ENCODE peak calls at places on chromosome 4, in nine cellular contexts. K is CD8-positive, alpha-beta T cell; D is GM12878; U is tibial artery; F is mucosa of descending colon; Y is neural progenitor cell; C is choroid plexus epithelial cell; J is HCT116; T is cardiac muscle cell. L is an unnamed sample.

GRCh38 chr4:112145820-112146813 is 863 bp downstream of the FAM241A start:
- DNase-seq in K (peak), D (peak), Y (peak), C (peak), T (peak), U (peak), J (no peak), F (peak), L (no peak)

GRCh38 chr4:164753873-164754488 is at the start of gene SMIM31:
- DNase-seq in U (no peak), J (no peak), D (no peak), Y (no peak), F (no peak), C (no peak), K (no peak), T (no peak), L (no peak)

GRCh38 chr4:1706358-1706757 is 5.8 kb downstream of the SLBP start:
- DNase-seq in J (no peak), Y (no peak), D (no peak), U (no peak), C (no peak), F (no peak), K (no peak), T (no peak), L (no peak)

GRCh38 chr4:101527186-101527585 is 179.9 kb upstream of the PPP3CA start:
- DNase-seq in F (no peak), C (no peak), D (peak), Y (no peak), J (no peak), K (peak), U (no peak), T (no peak), L (no peak)

GRCh38 chr4:173493041-173493440 is 37.0 kb downstream of the HAND2 start:
- DNase-seq in T (no peak), U (no peak), Y (no peak), D (no peak), J (no peak), F (no peak), C (no peak), K (no peak), L (no peak)

GRCh38 chr4:88138561-88138960 is 19.9 kb downstream of the ABCG2 start:
- DNase-seq in C (peak), D (no peak), U (no peak), T (no peak), F (no peak), Y (no peak), J (no peak), K (no peak), L (no peak)

GRCh38 chr4:188439641-188440311 is 300.5 kb downstream of the TRIML1 start:
- DNase-seq in Y (no peak), J (no peak), D (no peak), T (peak), K (no peak), U (no peak), C (no peak), F (no peak), L (no peak)

GRCh38 chr4:8589831-8590545 is 2.6 kb upstream of the CPZ start:
- DNase-seq in J (no peak), D (no peak), T (no peak), Y (peak), F (no peak), U (no peak), K (no peak), C (peak), L (no peak)

GRCh38 chr4:101078950-101079349 is 268.4 kb downstream of the PPP3CA start:
- DNase-seq in J (no peak), Y (no peak), F (no peak), U (no peak), K (no peak), C (no peak), T (no peak), D (no peak), L (no peak)

GRCh38 chr4:154658680-154659402 is 46.4 kb upstream of the FGG start:
- DNase-seq in Y (no peak), K (no peak), D (no peak), C (no peak), J (no peak), U (no peak), T (no peak), F (no peak), L (no peak)

GRCh38 chr4:102757681-102758080 is 3.1 kb downstream of the MANBA start:
- DNase-seq in F (no peak), U (no peak), Y (no peak), C (no peak), D (no peak), K (no peak), J (no peak), T (no peak), L (no peak)

GRCh38 chr4:106671711-106672110 is 303.1 kb upstream of the GIMD1 start:
- DNase-seq in K (no peak), J (no peak), C (peak), F (no peak), Y (no peak), U (no peak), D (no peak), T (no peak), L (no peak)

GRCh38 chr4:48594185-48594584 is 104.1 kb downstream of the ZAR1 start:
- DNase-seq in D (no peak), U (no peak), T (no peak), J (no peak), F (no peak), Y (peak), C (no peak), K (no peak), L (no peak)

GRCh38 chr4:8656711-8657380 is 64.3 kb downstream of the CPZ start:
- DNase-seq in C (no peak), K (no peak), J (no peak), T (no peak), Y (no peak), U (no peak), D (no peak), F (no peak), L (no peak)

GRCh38 chr4:83561381-83561780 is 25.5 kb downstream of the GPAT3 start:
- DNase-seq in K (peak), D (no peak), T (no peak), U (peak), C (peak), F (no peak), J (peak), Y (no peak), L (no peak)

GRCh38 chr4:184728858-184729257 is 5.0 kb downstream of the CENPU start:
- DNase-seq in K (no peak), C (peak), J (no peak), U (no peak), Y (no peak), D (no peak), T (no peak), F (no peak), L (no peak)

GRCh38 chr4:147782087-147782781 is 50.3 kb downstream of the ARHGAP10 start:
- DNase-seq in T (no peak), F (no peak), Y (no peak), J (peak), C (peak), K (no peak), U (no peak), D (no peak), L (no peak)

GRCh38 chr4:144611850-144612249 is 34.1 kb upstream of the HHIP start:
- DNase-seq in D (no peak), J (peak), U (no peak), T (peak), K (no peak), Y (peak), C (peak), F (no peak), L (no peak)

GRCh38 chr4:81651500-81651899 is 179.8 kb upstream of the RASGEF1B start:
- DNase-seq in Y (no peak), K (no peak), F (no peak), D (no peak), T (no peak), C (peak), U (no peak), J (no peak), L (no peak)

GRCh38 chr4:106601519-106601918 is 232.9 kb upstream of the GIMD1 start:
- DNase-seq in U (no peak), C (no peak), T (no peak), D (no peak), J (no peak), K (no peak), F (no peak), Y (no peak), L (no peak)

GRCh38 chr4:181677203-181677602 is 566.0 kb upstream of the TENM3 start:
- DNase-seq in F (no peak), J (no peak), Y (no peak), T (no peak), U (no peak), K (no peak), D (no peak), C (no peak), L (no peak)

GRCh38 chr4:69323284-69323683 is 43.0 kb downstream of the UGT2B28 start:
- DNase-seq in K (no peak), J (no peak), D (no peak), U (no peak), C (no peak), Y (no peak), F (no peak), T (no peak), L (no peak)

GRCh38 chr4:8762356-8762755 is 109.3 kb downstream of the HMX1 start:
- DNase-seq in C (no peak), T (no peak), Y (no peak), D (no peak), U (peak), J (no peak), K (no peak), F (peak), L (no peak)

GRCh38 chr4:2280531-2281300 is 18.8 kb upstream of the MXD4 start:
- DNase-seq in T (no peak), D (no peak), U (no peak), C (no peak), F (peak), K (no peak), J (no peak), Y (no peak), L (no peak)

GRCh38 chr4:103098746-103099421 is 750 bp downstream of the BDH2 start:
- DNase-seq in K (no peak), C (peak), Y (no peak), D (no peak), F (no peak), T (peak), U (no peak), J (no peak), L (no peak)

GRCh38 chr4:142600952-142601351 is 245.1 kb downstream of the INPP4B start:
- DNase-seq in U (no peak), J (no peak), C (no peak), T (no peak), Y (no peak), K (no peak), F (no peak), D (no peak), L (no peak)

GRCh38 chr4:48121180-48121579 is 12.9 kb downstream of the TXK start:
- DNase-seq in T (no peak), D (no peak), C (no peak), J (no peak), Y (no peak), U (no peak), F (no peak), K (no peak), L (no peak)

GRCh38 chr4:118858779-118859178 is 22.9 kb upstream of the SEC24D start:
- DNase-seq in D (no peak), Y (no peak), K (no peak), J (no peak), C (no peak), U (no peak), F (no peak), T (no peak), L (no peak)

GRCh38 chr4:15651682-15652081 is 3.5 kb downstream of the FBXL5 start:
- DNase-seq in D (no peak), F (no peak), J (no peak), U (no peak), C (no peak), K (no peak), Y (no peak), T (no peak), L (no peak)

GRCh38 chr4:8170341-8170740 is 11.7 kb upstream of the ABLIM2 start:
- DNase-seq in T (no peak), C (no peak), U (no peak), K (no peak), F (no peak), D (no peak), J (no peak), Y (no peak), L (no peak)

GRCh38 chr4:183354213-183354612 is 32.0 kb upstream of the CLDN24 start:
- DNase-seq in T (no peak), U (no peak), C (no peak), Y (no peak), K (no peak), D (no peak), F (no peak), J (no peak), L (no peak)

GRCh38 chr4:177051473-177052060 is 258.1 kb upstream of the NEIL3 start:
- DNase-seq in C (peak), K (no peak), Y (peak), F (no peak), D (no peak), J (peak), T (peak), U (no peak), L (no peak)

GRCh38 chr4:177673980-177674504 is 231.8 kb upstream of the AGA start:
- DNase-seq in Y (no peak), T (no peak), K (no peak), J (peak), U (no peak), C (no peak), F (no peak), D (no peak), L (no peak)

DNA sequence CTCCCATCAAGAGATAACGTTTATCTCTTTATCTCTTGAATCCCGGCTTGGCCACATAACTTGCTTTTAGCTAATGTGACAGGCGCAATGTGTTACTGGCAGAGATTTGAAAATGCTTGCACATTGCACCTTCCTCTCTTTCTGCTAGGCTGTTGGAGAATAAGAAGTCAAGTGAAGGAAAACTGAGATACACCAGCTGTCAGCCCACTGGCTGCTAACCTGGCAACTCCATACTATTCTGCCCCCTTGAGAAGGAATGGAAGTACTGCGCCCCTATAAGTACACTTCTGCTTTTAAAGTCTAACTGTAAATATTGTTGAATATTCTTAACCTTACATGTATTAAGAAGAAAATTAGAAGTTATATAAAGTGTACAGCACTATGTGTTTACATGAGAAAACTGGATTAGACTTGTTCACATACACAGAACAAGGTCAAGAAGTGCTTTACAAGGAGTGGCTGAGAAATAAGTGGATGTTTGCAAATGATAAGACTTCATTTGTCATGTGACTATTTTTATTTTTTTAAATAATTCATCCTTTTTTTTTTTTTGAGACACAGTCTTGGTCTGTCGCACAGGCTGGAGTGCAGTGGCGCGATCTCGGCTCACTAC is 424.5 kb upstream of the CTSO start:
- DNase-seq in T (peak), K (no peak), U (no peak), J (peak), F (no peak), D (no peak), C (peak), Y (peak), L (no peak)
- TF ChIP-seq CTCF in T (no peak), K (no peak), U (peak), J (peak), F (peak), D (peak), C (peak), Y (peak), L (peak)

GRCh38 chr4:6280365-6280996 is 10.8 kb downstream of the WFS1 start:
- DNase-seq in D (no peak), U (no peak), C (no peak), Y (no peak), F (no peak), T (no peak), K (no peak), J (no peak), L (no peak)

GRCh38 chr4:6277935-6278800 is 8.5 kb downstream of the WFS1 start:
- DNase-seq in F (no peak), D (no peak), C (no peak), K (no peak), J (no peak), U (no peak), Y (no peak), T (no peak), L (no peak)

GRCh38 chr4:6279582-6280289 is 10.1 kb downstream of the WFS1 start:
- DNase-seq in T (no peak), Y (no peak), C (no peak), D (no peak), J (no peak), F (no peak), U (no peak), K (no peak), L (no peak)

GRCh38 chr4:6277139-6277802 is 7.6 kb downstream of the WFS1 start:
- DNase-seq in T (no peak), C (no peak), J (no peak), K (no peak), F (no peak), U (no peak), Y (no peak), D (no peak), L (no peak)

DNA sequence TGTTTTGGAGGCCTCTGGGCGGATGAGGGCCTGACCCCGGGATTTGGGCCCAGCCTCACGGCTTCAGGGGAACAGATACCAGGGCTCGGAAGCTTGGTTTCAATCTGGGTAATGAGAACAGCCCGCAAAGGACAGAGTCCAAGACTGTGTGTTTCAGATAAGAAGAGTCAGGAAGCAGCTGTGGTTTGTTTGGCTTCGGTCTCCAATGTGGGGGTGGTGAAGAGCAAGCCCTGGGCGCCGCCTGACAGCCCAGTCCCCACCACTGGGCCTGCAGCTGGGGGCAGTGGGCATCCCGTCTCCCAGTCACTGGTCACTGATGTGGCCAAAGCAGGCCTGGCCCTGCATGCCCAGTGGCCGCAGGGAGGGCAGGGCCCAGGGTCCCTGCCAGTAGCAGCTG is 9.1 kb downstream of the WFS1 start:
- DNase-seq in J (no peak), F (no peak), C (peak), U (peak), T (no peak), K (no peak), D (peak), Y (no peak), L (peak)
- H3K4me3 ChIP-seq in J (no peak), F (no peak), C (no peak), U (no peak), T (no peak), K (no peak), D (no peak), Y (no peak), L (no peak)

DNA sequence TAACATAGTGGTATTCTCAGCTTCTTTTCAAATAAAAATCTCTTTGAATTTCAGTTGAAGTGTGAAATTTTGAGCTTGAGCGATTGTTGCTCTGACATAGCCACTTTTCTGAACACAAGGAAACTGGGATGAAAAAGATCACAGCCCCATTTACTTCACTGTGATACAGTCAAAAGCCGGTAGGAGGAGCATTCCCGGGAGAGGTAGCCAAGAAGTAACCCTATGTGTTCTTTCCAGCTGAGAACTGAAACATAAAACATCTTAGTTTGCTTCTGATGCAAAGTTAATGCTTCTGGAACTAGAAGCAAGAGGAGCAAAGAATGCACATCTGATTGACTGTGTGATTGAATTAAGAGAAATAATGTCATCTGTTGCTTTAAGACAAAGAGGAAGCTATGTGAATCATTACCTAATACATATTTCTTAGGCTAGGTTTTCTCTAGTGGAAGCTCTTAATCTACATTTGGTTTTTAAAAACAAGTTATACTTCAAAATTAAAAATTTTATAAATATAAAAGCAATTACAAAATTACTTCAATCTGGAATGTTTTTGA is 88.4 kb upstream of the UNC5C start:
- DNase-seq in F (no peak), T (peak), D (no peak), U (no peak), C (peak), Y (peak), K (no peak), J (no peak), L (no peak)
- TF ChIP-seq CTCF in F (no peak), T (peak), D (no peak), U (peak), C (peak), Y (peak), K (no peak), J (peak), L (no peak)

GRCh38 chr4:23882976-23883531 is 6.8 kb downstream of the PPARGC1A start:
- DNase-seq in F (no peak), C (peak), D (no peak), T (no peak), U (no peak), J (no peak), K (no peak), Y (no peak), L (no peak)
- H3K4me3 ChIP-seq in F (no peak), C (no peak), D (no peak), T (no peak), U (no peak), J (no peak), K (no peak), Y (no peak), L (no peak)

DNA sequence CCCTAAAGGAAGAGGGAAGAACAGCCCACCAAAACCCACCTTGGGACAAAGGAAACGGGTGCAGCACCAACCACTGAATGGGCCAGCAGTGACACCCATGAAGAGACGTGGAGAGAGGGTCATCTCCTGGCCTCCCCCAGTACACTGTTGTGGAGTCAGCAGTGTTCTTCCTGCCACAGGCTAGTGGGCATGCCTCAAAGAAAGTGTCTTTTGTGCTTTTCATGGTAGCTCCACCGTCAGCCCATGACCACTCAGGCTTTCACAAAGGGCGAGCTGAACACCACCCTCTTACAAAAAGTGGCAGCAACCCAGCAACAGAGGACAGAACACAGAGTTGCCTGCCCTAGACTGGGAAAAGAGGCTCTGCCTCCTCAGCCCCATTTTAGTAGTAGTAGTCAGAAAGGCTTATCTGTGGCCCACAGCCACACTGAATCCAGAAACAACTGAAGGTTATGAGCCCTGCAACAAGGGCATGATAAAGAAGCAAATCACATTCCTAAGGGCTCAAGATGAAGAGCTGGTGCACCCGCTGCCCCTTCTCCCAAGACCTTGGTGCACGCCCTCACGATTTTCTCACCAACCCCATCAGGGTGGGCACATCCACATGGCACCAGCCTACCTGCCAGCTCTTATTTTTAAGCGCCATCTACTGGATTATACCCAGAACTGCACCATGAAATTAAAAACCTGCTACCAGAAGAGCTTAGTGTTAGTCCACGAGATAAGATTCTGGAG is 53.1 kb downstream of the RAB28 start:
- DNase-seq in K (no peak), D (no peak), T (no peak), J (no peak), F (no peak), Y (no peak), U (no peak), C (no peak), L (no peak)
- TF ChIP-seq CTCF in K (peak), D (peak), T (peak), J (peak), F (no peak), Y (peak), U (no peak), C (peak), L (no peak)

DNA sequence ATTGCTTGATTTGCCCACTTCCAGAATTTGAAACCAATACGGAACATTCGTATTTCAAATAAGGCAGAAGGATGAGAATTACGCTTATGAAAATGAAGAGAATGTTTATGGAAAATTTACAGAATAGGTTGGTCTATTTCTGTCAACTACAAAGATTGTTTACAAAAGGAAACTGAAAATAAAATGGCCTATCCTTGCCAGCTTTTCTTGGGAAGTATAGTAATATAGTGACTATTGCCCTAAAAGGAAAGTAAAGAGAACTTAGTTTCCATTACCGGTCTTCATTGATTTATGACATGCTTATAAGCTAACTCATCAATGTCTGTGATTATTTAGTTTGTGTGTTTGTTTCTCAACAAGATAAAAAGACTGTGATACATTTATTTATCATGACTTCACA is 2.9 kb upstream of the SPRY1 start:
- DNase-seq in Y (no peak), K (no peak), T (no peak), U (no peak), J (no peak), F (no peak), D (no peak), C (no peak), L (no peak)
- H3K4me3 ChIP-seq in Y (no peak), K (no peak), T (no peak), U (peak), J (no peak), F (no peak), D (no peak), C (no peak), L (no peak)